ENCODE peak calls at places on chromosomes 4 and X, in seven cellular contexts. I is HepG2, K is Peyer's patch, L is sigmoid colon, H is K562, J is breast epithelium, B is IMR-90. Q is an unnamed sample.

GRCh38 chrX:41449615-41450014 is 2.5 kb downstream of the NYX start:
- DNase-seq in I (no peak), K (no peak), L (no peak), H (no peak), J (no peak), B (peak; percentile 24), Q (no peak)

GRCh38 chr4:76105652-76106051 is 31.1 kb downstream of the ART3 start:
- DNase-seq in I (no peak), K (no peak), L (no peak), H (peak; percentile 12), J (no peak), B (no peak), Q (no peak)

GRCh38 chrX:123153846-123154335 is 30.2 kb upstream of the GRIA3 start:
- DNase-seq in I (no peak), K (no peak), L (no peak), H (no peak), J (no peak), B (no peak), Q (no peak)

GRCh38 chrX:67734111-67734753 is 190.4 kb downstream of the AR start:
- DNase-seq in I (no peak), K (no peak), L (no peak), H (no peak), J (no peak), B (no peak), Q (no peak)

GRCh38 chrX:119693032-119693995 is at the start of gene SEPTIN6:
- DNase-seq in I (peak; percentile 59), K (peak; percentile 65), L (peak; percentile 83), H (peak; percentile 87), J (peak; percentile 36), B (peak; percentile 52), Q (peak; percentile 84)

GRCh38 chrX:27251369-27251768 is 211.8 kb downstream of the PPP4R3C start:
- DNase-seq in I (no peak), K (no peak), L (no peak), H (no peak), J (no peak), B (no peak), Q (no peak)

GRCh38 chr4:125315571-125316390 is 1.0 kb downstream of the FAT4 start:
- DNase-seq in I (peak; percentile 18), K (peak; percentile 52), L (peak; percentile 74), H (no peak), J (no peak), B (peak; percentile 54), Q (peak; percentile 22)

GRCh38 chrX:120365320-120365719 is 3.4 kb downstream of the ATP1B4 start:
- DNase-seq in I (peak; percentile 6), K (peak; percentile 54), L (no peak), H (peak; percentile 40), J (no peak), B (no peak), Q (peak; percentile 13)

GRCh38 chr4:74665346-74665745 is 129.0 kb downstream of the BTC start:
- DNase-seq in I (no peak), K (no peak), L (no peak), H (no peak), J (no peak), B (no peak), Q (no peak)

GRCh38 chr4:8182858-8183725 is 16.0 kb upstream of the SH3TC1 start:
- DNase-seq in I (no peak), K (peak; percentile 89), L (peak; percentile 78), H (peak; percentile 71), J (peak; percentile 35), B (peak; percentile 70), Q (peak; percentile 16)

GRCh38 chr4:163603246-163603645 is 108.8 kb downstream of the TMA16 start:
- DNase-seq in I (no peak), K (no peak), L (no peak), H (no peak), J (no peak), B (peak; percentile 36), Q (no peak)

DNA sequence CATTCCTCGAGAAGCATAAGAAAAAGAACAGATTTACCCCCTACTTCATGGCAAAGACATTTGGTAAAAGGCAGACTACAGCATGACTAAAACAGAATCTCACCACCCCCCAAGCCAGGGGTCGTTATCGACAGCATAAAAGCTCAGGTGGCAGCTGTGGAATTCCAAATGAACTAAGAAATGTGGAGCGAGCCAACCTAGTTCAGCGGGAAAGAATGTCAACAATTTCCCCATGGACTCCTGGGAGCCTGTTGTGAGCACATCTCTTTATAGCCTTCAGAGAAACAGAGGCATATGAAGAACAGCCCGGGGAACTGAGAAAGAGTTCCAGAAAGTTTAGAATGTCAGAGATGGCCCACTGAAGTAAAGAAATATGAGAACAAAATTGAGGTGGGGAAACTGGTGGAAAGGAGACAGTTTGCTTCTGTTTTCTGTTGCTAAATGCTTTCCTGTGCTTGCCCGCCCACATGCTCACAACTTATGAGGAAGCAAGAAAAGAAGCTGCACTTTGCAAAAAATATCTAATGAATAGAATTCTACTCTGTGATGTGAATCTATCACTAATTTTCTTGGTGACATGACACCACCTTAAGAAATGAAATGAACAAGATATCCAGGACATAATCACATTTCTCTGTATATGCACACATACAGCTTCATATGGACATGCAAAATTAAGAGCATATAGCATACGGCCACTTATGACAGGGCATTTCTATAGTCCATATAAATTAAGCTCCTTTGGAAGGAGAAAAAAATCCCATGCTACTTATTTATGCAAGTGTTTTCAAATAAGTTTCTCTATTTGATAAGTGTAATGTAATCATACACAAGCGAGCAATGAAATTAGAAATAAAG is 135.3 kb upstream of the MID1 start:
- DNase-seq in I (no peak), K (no peak), L (no peak), H (no peak), J (no peak), B (peak; percentile 81), Q (no peak)
- TF ChIP-seq POLR2A in I (no peak), K (no peak), L (no peak), H (no peak), J (no peak), B (no peak), Q (no peak)

DNA sequence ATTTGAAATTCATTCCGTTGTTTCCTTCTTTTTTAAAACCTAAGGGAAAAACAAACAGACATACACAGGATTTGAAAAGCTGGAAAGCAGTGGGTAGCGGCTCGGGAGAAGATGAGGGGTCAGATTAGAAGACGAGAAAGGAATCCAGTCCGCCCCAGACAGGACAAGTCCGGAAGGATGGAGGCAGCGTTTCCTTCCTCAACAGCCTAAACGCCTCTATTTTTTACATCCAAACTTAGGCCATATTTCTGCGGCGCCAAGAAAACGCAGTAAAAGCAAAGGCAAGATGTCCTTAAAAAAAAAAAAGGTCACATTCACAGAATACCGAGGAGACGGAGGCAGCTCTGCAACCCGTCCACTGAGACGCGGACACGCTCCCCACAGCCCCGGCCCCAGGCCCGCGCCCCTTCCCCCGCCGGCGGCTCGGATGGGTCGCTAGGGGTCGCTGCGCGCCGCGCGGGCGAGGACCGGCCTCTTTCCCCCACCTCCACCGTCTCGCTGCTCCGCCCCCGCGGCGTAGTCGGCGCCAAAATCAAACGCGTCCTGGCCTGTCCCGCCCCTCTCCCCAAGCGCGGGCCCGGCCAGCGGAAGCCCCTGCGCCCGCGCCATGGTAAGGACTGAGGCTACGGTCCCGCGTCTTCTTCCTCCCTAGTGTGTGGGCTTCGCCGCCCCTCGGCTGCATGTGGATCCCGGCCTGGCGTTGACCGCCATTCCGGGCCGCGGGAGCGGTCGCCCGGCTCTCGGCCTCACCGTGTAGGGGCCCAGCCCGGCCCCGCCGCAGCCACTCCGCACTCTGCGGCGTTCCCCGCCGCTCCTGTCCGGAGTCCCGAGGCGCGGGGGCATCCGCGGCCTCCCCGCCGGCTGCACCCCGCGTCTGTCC is at the start of gene MND1:
- DNase-seq in I (peak; percentile 64), K (peak; percentile 90), L (peak; percentile 88), H (peak; percentile 93), J (peak; percentile 58), B (peak; percentile 71), Q (peak; percentile 90)
- TF ChIP-seq POLR2A in I (peak; percentile 69), K (no peak), L (no peak), H (peak; percentile 90), J (no peak), B (peak; percentile 28), Q (peak; percentile 64)

GRCh38 chr4:86596802-86597201 is 2.7 kb downstream of the PTPN13 start:
- DNase-seq in I (no peak), K (no peak), L (no peak), H (no peak), J (no peak), B (peak; percentile 70), Q (no peak)

GRCh38 chr4:86592553-86593249 is 1.4 kb upstream of the PTPN13 start:
- DNase-seq in I (no peak), K (no peak), L (no peak), H (no peak), J (no peak), B (peak; percentile 6), Q (no peak)

GRCh38 chr4:86595426-86595805 is 1.3 kb downstream of the PTPN13 start:
- DNase-seq in I (no peak), K (no peak), L (no peak), H (no peak), J (no peak), B (peak; percentile 30), Q (peak; percentile 52)

GRCh38 chr4:86594559-86595425 is 677 bp downstream of the PTPN13 start:
- DNase-seq in I (no peak), K (peak; percentile 49), L (peak; percentile 69), H (peak; percentile 8), J (peak; percentile 17), B (peak; percentile 84), Q (peak; percentile 72)

DNA sequence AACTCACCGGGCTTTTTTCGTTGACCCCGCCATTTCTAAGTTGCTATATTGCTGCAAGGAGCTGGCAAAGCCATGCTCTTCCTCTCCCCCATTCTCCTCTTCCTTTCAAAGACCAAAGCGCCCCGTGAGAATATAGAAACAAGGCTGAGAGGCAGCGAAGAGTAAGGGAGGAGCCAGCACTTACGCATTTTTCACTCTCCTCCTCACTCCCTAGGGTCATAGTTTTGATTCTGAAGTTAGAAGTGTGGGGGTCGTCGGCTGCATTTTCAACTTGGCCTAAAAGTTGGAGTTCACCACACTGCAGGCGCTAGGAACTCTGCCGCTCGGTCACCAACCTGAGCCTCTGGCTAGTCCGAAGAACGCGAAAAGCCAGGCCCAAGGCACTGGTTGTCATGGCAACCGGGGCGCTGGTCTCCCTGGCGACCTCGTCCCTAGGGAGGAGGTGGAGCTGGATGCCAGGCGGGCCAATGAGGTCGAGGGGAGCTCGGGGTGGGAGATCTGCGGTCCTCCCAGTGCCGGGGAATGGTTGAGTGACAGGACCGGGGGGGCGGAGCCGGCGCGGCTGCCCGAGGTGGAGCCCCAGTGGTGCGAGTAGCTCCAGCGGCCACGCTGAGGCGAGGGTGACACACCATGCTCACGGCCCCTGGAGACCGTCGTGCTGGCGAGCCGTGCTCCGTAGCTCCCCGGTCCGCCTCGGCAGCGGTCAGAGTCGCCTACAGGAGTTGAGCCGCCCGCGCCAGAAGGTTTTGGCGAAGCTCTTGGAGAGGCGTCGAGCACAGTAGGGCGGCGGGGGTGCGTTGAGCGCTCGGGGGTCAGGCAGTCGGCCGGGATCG is at the start of gene PTPN13:
- DNase-seq in I (peak; percentile 42), K (peak; percentile 85), L (peak; percentile 99), H (peak; percentile 67), J (peak; percentile 94), B (peak; percentile 98), Q (peak; percentile 97)
- TF ChIP-seq POLR2A in I (no peak), K (peak; percentile 16), L (peak; percentile 28), H (no peak), J (peak; percentile 62), B (peak; percentile 86), Q (no peak)

DNA sequence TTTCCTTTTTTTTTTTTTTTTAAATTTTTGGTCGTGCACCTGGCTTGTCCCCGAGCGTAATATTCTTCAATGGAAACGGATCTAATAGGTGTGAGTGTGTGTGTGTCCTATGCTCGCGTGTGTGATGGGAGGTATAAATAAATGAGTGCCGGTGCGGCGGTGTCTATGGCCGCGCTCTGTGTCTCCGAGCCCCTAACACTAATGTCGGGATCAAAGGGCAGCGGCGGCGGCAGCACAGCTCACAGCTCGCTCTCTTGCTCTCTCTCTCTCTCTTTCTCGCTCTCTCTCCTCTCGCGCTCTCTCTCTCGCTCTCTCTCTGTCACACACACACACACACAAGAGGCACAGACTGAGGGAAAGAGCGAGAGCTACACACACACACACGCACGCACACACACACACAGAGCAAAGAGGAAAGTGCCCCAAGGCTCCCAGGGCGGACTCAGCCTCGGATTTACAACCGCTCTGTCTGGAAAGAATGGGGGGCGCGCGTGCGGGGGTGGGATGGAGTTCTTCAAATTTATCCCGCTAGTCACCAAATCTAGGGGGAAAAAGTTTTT is at the start of gene ZNF827:
- DNase-seq in I (peak; percentile 77), K (peak; percentile 84), L (peak; percentile 84), H (no peak), J (peak; percentile 49), B (peak; percentile 74), Q (peak; percentile 74)
- TF ChIP-seq POLR2A in I (peak; percentile 23), K (peak; percentile 54), L (no peak), H (no peak), J (no peak), B (no peak), Q (peak; percentile 61)